ENCODE peak calls at places on chromosome 21, in six cellular contexts. One of them, this sample, is unnamed.

GRCh38 chr21:39867198-39867650 is at the start of gene PCP4:
- DNase-seq in K562: peak
- DNase-seq in A549: peak
- DNase-seq in neuronal stem cell: peak
- DNase-seq in sigmoid colon: peak
- DNase-seq in cardiac muscle cell: peak
- DNase-seq in this sample: no peak

GRCh38 chr21:22791376-22791775 is 1793.2 kb downstream of the NCAM2 start:
- DNase-seq in A549: no peak
- DNase-seq in cardiac muscle cell: no peak
- DNase-seq in K562: no peak
- DNase-seq in neuronal stem cell: no peak
- DNase-seq in sigmoid colon: no peak
- DNase-seq in this sample: no peak

GRCh38 chr21:20617130-20617529 is 381.1 kb upstream of the NCAM2 start:
- DNase-seq in K562: no peak
- DNase-seq in cardiac muscle cell: no peak
- DNase-seq in neuronal stem cell: peak
- DNase-seq in A549: no peak
- DNase-seq in sigmoid colon: no peak
- DNase-seq in this sample: no peak

GRCh38 chr21:30104246-30104645 is 62.4 kb downstream of the CLDN17 start:
- DNase-seq in neuronal stem cell: no peak
- DNase-seq in cardiac muscle cell: no peak
- DNase-seq in A549: no peak
- DNase-seq in K562: no peak
- DNase-seq in sigmoid colon: no peak
- DNase-seq in this sample: no peak

GRCh38 chr21:20404915-20405314 is 593.3 kb upstream of the NCAM2 start:
- DNase-seq in sigmoid colon: no peak
- DNase-seq in A549: no peak
- DNase-seq in neuronal stem cell: no peak
- DNase-seq in cardiac muscle cell: no peak
- DNase-seq in K562: no peak
- DNase-seq in this sample: no peak

GRCh38 chr21:35150562-35151226 is 101.6 kb upstream of the RUNX1 start:
- DNase-seq in A549: no peak
- DNase-seq in K562: no peak
- DNase-seq in cardiac muscle cell: peak
- DNase-seq in neuronal stem cell: no peak
- DNase-seq in sigmoid colon: no peak
- DNase-seq in this sample: no peak

GRCh38 chr21:29712818-29713217 is 227.0 kb downstream of the GRIK1 start:
- DNase-seq in sigmoid colon: no peak
- DNase-seq in A549: no peak
- DNase-seq in cardiac muscle cell: peak
- DNase-seq in neuronal stem cell: no peak
- DNase-seq in K562: no peak
- DNase-seq in this sample: no peak

GRCh38 chr21:36839123-36839522 is 127.3 kb downstream of the HLCS start:
- DNase-seq in A549: no peak
- DNase-seq in cardiac muscle cell: no peak
- DNase-seq in neuronal stem cell: no peak
- DNase-seq in sigmoid colon: no peak
- DNase-seq in K562: no peak
- DNase-seq in this sample: no peak

GRCh38 chr21:35102488-35103407 is 53.6 kb upstream of the RUNX1 start:
- DNase-seq in sigmoid colon: peak
- DNase-seq in A549: no peak
- DNase-seq in cardiac muscle cell: peak
- DNase-seq in K562: peak
- DNase-seq in neuronal stem cell: no peak
- DNase-seq in this sample: no peak

GRCh38 chr21:32807717-32808380 is 36.3 kb upstream of the PAXBP1 start:
- DNase-seq in A549: no peak
- DNase-seq in cardiac muscle cell: peak
- DNase-seq in neuronal stem cell: peak
- DNase-seq in sigmoid colon: no peak
- DNase-seq in K562: no peak
- DNase-seq in this sample: no peak

GRCh38 chr21:34846601-34847112 is 177.9 kb downstream of the CLIC6 start:
- DNase-seq in neuronal stem cell: peak
- DNase-seq in K562: no peak
- DNase-seq in A549: peak
- DNase-seq in cardiac muscle cell: peak
- DNase-seq in sigmoid colon: no peak
- DNase-seq in this sample: peak

GRCh38 chr21:42193131-42193671 is 25.7 kb upstream of the ABCG1 start:
- DNase-seq in sigmoid colon: no peak
- DNase-seq in K562: no peak
- DNase-seq in neuronal stem cell: no peak
- DNase-seq in A549: no peak
- DNase-seq in cardiac muscle cell: peak
- DNase-seq in this sample: no peak

GRCh38 chr21:35324372-35325220 is 275.5 kb upstream of the RUNX1 start:
- DNase-seq in sigmoid colon: peak
- DNase-seq in A549: no peak
- DNase-seq in cardiac muscle cell: peak
- DNase-seq in neuronal stem cell: no peak
- DNase-seq in K562: no peak
- DNase-seq in this sample: no peak

GRCh38 chr21:22880573-22880972 is 1882.4 kb downstream of the NCAM2 start:
- DNase-seq in neuronal stem cell: no peak
- DNase-seq in cardiac muscle cell: no peak
- DNase-seq in sigmoid colon: no peak
- DNase-seq in K562: no peak
- DNase-seq in A549: no peak
- DNase-seq in this sample: no peak

GRCh38 chr21:42666023-42666747 is 12.8 kb downstream of the PDE9A start:
- DNase-seq in sigmoid colon: peak
- DNase-seq in cardiac muscle cell: no peak
- DNase-seq in K562: peak
- DNase-seq in A549: peak
- DNase-seq in neuronal stem cell: no peak
- DNase-seq in this sample: no peak

GRCh38 chr21:17139696-17140095 is 373.1 kb upstream of the CXADR start:
- DNase-seq in K562: no peak
- DNase-seq in cardiac muscle cell: peak
- DNase-seq in sigmoid colon: no peak
- DNase-seq in neuronal stem cell: no peak
- DNase-seq in A549: no peak
- DNase-seq in this sample: no peak

GRCh38 chr21:38721055-38721454 is 84.7 kb upstream of the ETS2 start:
- DNase-seq in neuronal stem cell: no peak
- DNase-seq in K562: no peak
- DNase-seq in sigmoid colon: no peak
- DNase-seq in cardiac muscle cell: no peak
- DNase-seq in A549: no peak
- DNase-seq in this sample: no peak

GRCh38 chr21:41506526-41507520 is 1.1 kb downstream of the TMPRSS2 start:
- DNase-seq in sigmoid colon: no peak
- DNase-seq in cardiac muscle cell: no peak
- DNase-seq in neuronal stem cell: peak
- DNase-seq in A549: no peak
- DNase-seq in K562: no peak
- DNase-seq in this sample: no peak

GRCh38 chr21:34881421-34881820 is 167.7 kb downstream of the RUNX1 start:
- DNase-seq in sigmoid colon: no peak
- DNase-seq in cardiac muscle cell: peak
- DNase-seq in K562: no peak
- DNase-seq in neuronal stem cell: no peak
- DNase-seq in A549: no peak
- DNase-seq in this sample: no peak

GRCh38 chr21:8990326-8991087 is 1530.9 kb upstream of the TPTE start:
- DNase-seq in cardiac muscle cell: no peak
- DNase-seq in A549: no peak
- DNase-seq in neuronal stem cell: no peak
- DNase-seq in K562: no peak
- DNase-seq in sigmoid colon: peak
- DNase-seq in this sample: no peak

GRCh38 chr21:42389449-42389835 is 6.4 kb downstream of the TMPRSS3 start:
- DNase-seq in K562: no peak
- DNase-seq in neuronal stem cell: peak
- DNase-seq in sigmoid colon: no peak
- DNase-seq in A549: no peak
- DNase-seq in cardiac muscle cell: no peak
- DNase-seq in this sample: no peak

GRCh38 chr21:35084869-35085268 is 35.8 kb upstream of the RUNX1 start:
- DNase-seq in sigmoid colon: no peak
- DNase-seq in neuronal stem cell: no peak
- DNase-seq in K562: no peak
- DNase-seq in cardiac muscle cell: peak
- DNase-seq in A549: peak
- DNase-seq in this sample: no peak

GRCh38 chr21:31677047-31677446 is 17.6 kb downstream of the SOD1 start:
- DNase-seq in K562: no peak
- DNase-seq in A549: no peak
- DNase-seq in cardiac muscle cell: no peak
- DNase-seq in sigmoid colon: no peak
- DNase-seq in neuronal stem cell: no peak
- DNase-seq in this sample: no peak

GRCh38 chr21:33070921-33071877 is 1.3 kb downstream of the OLIG1 start:
- DNase-seq in K562: no peak
- DNase-seq in neuronal stem cell: no peak
- DNase-seq in cardiac muscle cell: peak
- DNase-seq in A549: no peak
- DNase-seq in sigmoid colon: no peak
- DNase-seq in this sample: no peak

GRCh38 chr21:16124397-16125130 is 394.8 kb downstream of the USP25 start:
- DNase-seq in sigmoid colon: no peak
- DNase-seq in cardiac muscle cell: peak
- DNase-seq in neuronal stem cell: no peak
- DNase-seq in A549: no peak
- DNase-seq in K562: no peak
- DNase-seq in this sample: no peak

GRCh38 chr21:26845066-26845749 is at the start of gene ADAMTS1:
- DNase-seq in K562: no peak
- DNase-seq in A549: no peak
- DNase-seq in sigmoid colon: peak
- DNase-seq in cardiac muscle cell: peak
- DNase-seq in neuronal stem cell: peak
- DNase-seq in this sample: peak

GRCh38 chr21:26842300-26842699 is 2.9 kb downstream of the ADAMTS1 start:
- DNase-seq in cardiac muscle cell: peak
- DNase-seq in A549: no peak
- DNase-seq in sigmoid colon: no peak
- DNase-seq in K562: no peak
- DNase-seq in neuronal stem cell: no peak
- DNase-seq in this sample: no peak

GRCh38 chr21:26844258-26845065 is 747 bp downstream of the ADAMTS1 start:
- DNase-seq in sigmoid colon: peak
- DNase-seq in K562: no peak
- DNase-seq in A549: no peak
- DNase-seq in neuronal stem cell: peak
- DNase-seq in cardiac muscle cell: peak
- DNase-seq in this sample: no peak

GRCh38 chr21:26843912-26844257 is 1.3 kb downstream of the ADAMTS1 start:
- DNase-seq in K562: no peak
- DNase-seq in cardiac muscle cell: peak
- DNase-seq in sigmoid colon: no peak
- DNase-seq in neuronal stem cell: peak
- DNase-seq in A549: no peak
- DNase-seq in this sample: no peak

GRCh38 chr21:26842976-26843911 is 2.0 kb downstream of the ADAMTS1 start:
- DNase-seq in A549: no peak
- DNase-seq in neuronal stem cell: peak
- DNase-seq in K562: no peak
- DNase-seq in sigmoid colon: peak
- DNase-seq in cardiac muscle cell: peak
- DNase-seq in this sample: peak
- H3K4me3 ChIP-seq in A549: peak
- H3K4me3 ChIP-seq in neuronal stem cell: peak
- H3K4me3 ChIP-seq in K562: no peak
- H3K4me3 ChIP-seq in sigmoid colon: peak
- H3K4me3 ChIP-seq in cardiac muscle cell: peak
- H3K4me3 ChIP-seq in this sample: peak

GRCh38 chr21:45551316-45551715 is 9.1 kb upstream of the SLC19A1 start:
- DNase-seq in A549: peak
- DNase-seq in cardiac muscle cell: peak
- DNase-seq in neuronal stem cell: no peak
- DNase-seq in K562: no peak
- DNase-seq in sigmoid colon: no peak
- DNase-seq in this sample: peak
- H3K27ac ChIP-seq in A549: peak
- H3K27ac ChIP-seq in cardiac muscle cell: no peak
- H3K27ac ChIP-seq in neuronal stem cell: no peak
- H3K27ac ChIP-seq in K562: no peak
- H3K27ac ChIP-seq in sigmoid colon: peak
- H3K27ac ChIP-seq in this sample: no peak

DNA sequence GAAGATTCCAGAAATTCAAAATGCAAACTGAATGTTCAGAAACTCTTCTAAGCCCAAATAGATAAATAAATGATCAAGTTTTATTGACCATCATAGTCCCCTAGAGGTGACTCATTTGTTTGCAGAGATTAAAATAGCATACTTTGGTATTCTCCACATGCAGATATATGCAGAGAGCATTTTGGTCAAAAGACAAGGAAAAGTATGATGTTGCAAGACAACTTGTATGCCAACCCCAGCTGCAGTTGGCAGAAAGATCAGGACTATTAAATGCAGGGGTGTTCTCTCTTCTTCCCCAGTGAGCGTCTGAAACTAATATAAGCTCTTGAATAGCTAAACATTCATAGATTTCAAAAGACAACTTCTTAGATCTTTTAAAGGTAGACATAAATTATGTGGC is 404.9 kb downstream of the LTN1 start:
- DNase-seq in K562: no peak
- DNase-seq in cardiac muscle cell: no peak
- DNase-seq in A549: no peak
- DNase-seq in neuronal stem cell: no peak
- DNase-seq in sigmoid colon: no peak
- DNase-seq in this sample: no peak
- H3K4me3 ChIP-seq in K562: no peak
- H3K4me3 ChIP-seq in cardiac muscle cell: no peak
- H3K4me3 ChIP-seq in A549: no peak
- H3K4me3 ChIP-seq in neuronal stem cell: no peak
- H3K4me3 ChIP-seq in sigmoid colon: no peak
- H3K4me3 ChIP-seq in this sample: no peak

GRCh38 chr21:43932005-43932404 is 67.0 kb downstream of the AGPAT3 start:
- DNase-seq in sigmoid colon: no peak
- DNase-seq in K562: no peak
- DNase-seq in neuronal stem cell: no peak
- DNase-seq in A549: no peak
- DNase-seq in cardiac muscle cell: no peak
- DNase-seq in this sample: no peak

GRCh38 chr21:43931454-43931853 is 66.4 kb downstream of the AGPAT3 start:
- DNase-seq in cardiac muscle cell: no peak
- DNase-seq in sigmoid colon: no peak
- DNase-seq in A549: no peak
- DNase-seq in neuronal stem cell: no peak
- DNase-seq in K562: no peak
- DNase-seq in this sample: no peak

GRCh38 chr21:43929217-43929971 is 64.4 kb downstream of the AGPAT3 start:
- DNase-seq in cardiac muscle cell: no peak
- DNase-seq in K562: no peak
- DNase-seq in A549: no peak
- DNase-seq in sigmoid colon: no peak
- DNase-seq in neuronal stem cell: no peak
- DNase-seq in this sample: no peak

GRCh38 chr21:43930074-43930847 is 65.2 kb downstream of the AGPAT3 start:
- DNase-seq in neuronal stem cell: no peak
- DNase-seq in cardiac muscle cell: no peak
- DNase-seq in K562: no peak
- DNase-seq in A549: no peak
- DNase-seq in sigmoid colon: no peak
- DNase-seq in this sample: no peak

GRCh38 chr21:43930848-43931384 is 65.9 kb downstream of the AGPAT3 start:
- DNase-seq in A549: no peak
- DNase-seq in K562: no peak
- DNase-seq in neuronal stem cell: no peak
- DNase-seq in sigmoid colon: no peak
- DNase-seq in cardiac muscle cell: no peak
- DNase-seq in this sample: no peak
- H3K27ac ChIP-seq in A549: no peak
- H3K27ac ChIP-seq in K562: no peak
- H3K27ac ChIP-seq in neuronal stem cell: no peak
- H3K27ac ChIP-seq in sigmoid colon: no peak
- H3K27ac ChIP-seq in cardiac muscle cell: no peak
- H3K27ac ChIP-seq in this sample: no peak

This sample was measured in suprapubic skin.